ENCODE peak calls at places on chromosomes 1 and 21, in six cellular contexts. R is adrenal gland, K is endothelial cell of umbilical vein, H is heart left ventricle, F is stomach, L is suprapubic skin. I is an unnamed sample.
A peak's percentile ranks its signal among the peaks of the same experiment; 100 is the strongest.

GRCh38 chr1:51661081-51661518 is 44.2 kb downstream of the OSBPL9 start:
- DNase-seq in R (no peak), K (peak; percentile 93), H (no peak), F (no peak), L (no peak), I (no peak)

GRCh38 chr1:94527447-94528031 is 14.0 kb downstream of the F3 start:
- DNase-seq in R (no peak), K (peak; percentile 20), H (no peak), F (no peak), L (no peak), I (no peak)

GRCh38 chr1:20184997-20185833 is 681 bp upstream of the UBXN10 start:
- DNase-seq in R (no peak), K (no peak), H (no peak), F (no peak), L (no peak), I (no peak)

GRCh38 chr1:207888647-207889046 is 22.3 kb downstream of the CD34 start:
- DNase-seq in R (peak; percentile 64), K (peak; percentile 26), H (peak; percentile 72), F (peak; percentile 25), L (peak; percentile 90), I (no peak)

GRCh38 chr1:21278898-21279819 is 11.1 kb downstream of the ECE1 start:
- DNase-seq in R (peak; percentile 81), K (peak; percentile 91), H (no peak), F (no peak), L (no peak), I (no peak)

GRCh38 chr1:10901091-10901893 is 104.8 kb upstream of the CASZ1 start:
- DNase-seq in R (no peak), K (no peak), H (peak; percentile 32), F (peak; percentile 54), L (no peak), I (no peak)

GRCh38 chr1:240732390-240732789 is 120.4 kb upstream of the GREM2 start:
- DNase-seq in R (no peak), K (peak; percentile 70), H (no peak), F (no peak), L (no peak), I (no peak)

GRCh38 chr1:211939876-211940468 is 95.4 kb downstream of the INTS7 start:
- DNase-seq in R (no peak), K (no peak), H (no peak), F (no peak), L (no peak), I (no peak)

GRCh38 chr1:225422033-225422605 is 5.7 kb downstream of the LBR start:
- DNase-seq in R (no peak), K (peak; percentile 59), H (no peak), F (no peak), L (no peak), I (no peak)

GRCh38 chr1:225415967-225416745 is 11.7 kb downstream of the LBR start:
- DNase-seq in R (no peak), K (no peak), H (no peak), F (no peak), L (no peak), I (no peak)

GRCh38 chr1:225418059-225418458 is 9.8 kb downstream of the LBR start:
- DNase-seq in R (no peak), K (no peak), H (no peak), F (no peak), L (no peak), I (no peak)

GRCh38 chr1:225415307-225415706 is 12.5 kb downstream of the LBR start:
- DNase-seq in R (no peak), K (no peak), H (no peak), F (no peak), L (no peak), I (no peak)

GRCh38 chr1:225418598-225418997 is 9.2 kb downstream of the LBR start:
- DNase-seq in R (no peak), K (no peak), H (no peak), F (no peak), L (no peak), I (no peak)
- H3K4me1 ChIP-seq in R (no peaks in the 10 kb centered on the region), K (peaks cover 17% of the 10 kb centered on the region), H (peaks cover 1% of the 10 kb centered on the region), F (peaks cover 61% of the 10 kb centered on the region), L (no peaks in the 10 kb centered on the region), I (peaks cover 19% of the 10 kb centered on the region)

GRCh38 chr1:109133815-109134214 is 19.9 kb downstream of the ELAPOR1 start:
- DNase-seq in R (peak; percentile 30), K (no peak), H (peak; percentile 73), F (peak; percentile 58), L (no peak), I (peak; percentile 58)

GRCh38 chr1:109132980-109133379 is 19.1 kb downstream of the ELAPOR1 start:
- DNase-seq in R (no peak), K (no peak), H (no peak), F (no peak), L (no peak), I (no peak)

GRCh38 chr1:109136766-109137165 is 22.9 kb downstream of the ELAPOR1 start:
- DNase-seq in R (no peak), K (no peak), H (no peak), F (no peak), L (no peak), I (no peak)

GRCh38 chr1:109135940-109136339 is 22.0 kb downstream of the ELAPOR1 start:
- DNase-seq in R (no peak), K (no peak), H (no peak), F (no peak), L (no peak), I (no peak)

GRCh38 chr1:109134423-109134822 is 20.5 kb downstream of the ELAPOR1 start:
- DNase-seq in R (no peak), K (no peak), H (no peak), F (peak; percentile 85), L (no peak), I (peak; percentile 83)
- TF ChIP-seq POLR2A in R (no peak), K (no peak), H (no peak), F (no peak), L (no peak), I (peak; percentile 34)

GRCh38 chr1:117612517-117613248 is 6.8 kb downstream of the TENT5C start:
- DNase-seq in R (peak; percentile 15), K (no peak), H (no peak), F (no peak), L (no peak), I (no peak)
- H3K4me1 ChIP-seq in R (no peaks in the 10 kb centered on the region), K (no peaks in the 10 kb centered on the region), H (peaks cover 74% of the 10 kb centered on the region), F (peaks cover 100% of the 10 kb centered on the region), L (peaks cover 21% of the 10 kb centered on the region), I (no peaks in the 10 kb centered on the region)

DNA sequence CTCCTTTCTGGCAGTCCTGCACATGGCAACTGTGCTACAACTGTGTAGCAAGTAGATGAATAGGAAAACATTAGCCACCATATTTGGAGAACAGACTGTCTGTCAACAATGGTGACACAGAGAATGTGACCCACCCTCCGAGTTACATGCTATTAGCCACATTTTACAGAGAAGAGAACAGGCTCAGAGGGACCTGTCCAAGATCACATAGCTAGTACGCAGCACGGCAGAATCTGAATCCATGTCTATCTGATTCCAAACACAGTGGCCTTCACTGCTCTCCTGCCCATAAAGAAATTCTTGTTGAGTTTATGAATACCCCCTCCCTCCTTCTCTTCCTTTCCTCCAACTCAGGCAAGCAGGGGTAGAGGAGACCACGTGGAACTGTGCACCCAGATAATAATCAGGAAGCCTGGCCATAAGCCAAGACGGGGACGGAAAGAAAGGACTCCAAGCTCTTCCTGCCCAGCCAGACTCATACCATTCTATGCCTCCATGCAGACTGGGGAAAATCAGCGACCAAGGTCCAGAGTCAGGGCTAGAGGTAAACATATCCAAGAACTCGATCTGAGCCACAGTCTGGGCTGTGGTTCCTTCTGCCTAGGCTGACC is 78.8 kb downstream of the TRABD2B start:
- DNase-seq in R (no peak), K (peak; percentile 51), H (no peak), F (peak; percentile 63), L (no peak), I (no peak)
- TF ChIP-seq POLR2A in R (no peak), K (no peak), H (no peak), F (no peak), L (no peak), I (no peak)

GRCh38 chr21:34911360-34911759 is 137.7 kb downstream of the RUNX1 start:
- DNase-seq in R (no peak), K (no peak), H (peak; percentile 56), F (no peak), L (no peak), I (no peak)

GRCh38 chr21:34907783-34908423 is 141.2 kb downstream of the RUNX1 start:
- DNase-seq in R (no peak), K (no peak), H (no peak), F (no peak), L (no peak), I (no peak)

GRCh38 chr21:34910396-34910795 is 138.7 kb downstream of the RUNX1 start:
- DNase-seq in R (no peak), K (no peak), H (peak; percentile 65), F (no peak), L (no peak), I (peak; percentile 59)

GRCh38 chr21:34908424-34909055 is 140.6 kb downstream of the RUNX1 start:
- DNase-seq in R (peak; percentile 66), K (no peak), H (no peak), F (no peak), L (no peak), I (no peak)

GRCh38 chr21:34909492-34910292 is 139.4 kb downstream of the RUNX1 start:
- DNase-seq in R (no peak), K (no peak), H (no peak), F (no peak), L (no peak), I (no peak)
- H3K4me1 ChIP-seq in R (no peaks in the 10 kb centered on the region), K (no peaks in the 10 kb centered on the region), H (peaks cover 3% of the 10 kb centered on the region), F (peaks cover 30% of the 10 kb centered on the region), L (peaks cover 5% of the 10 kb centered on the region), I (no peaks in the 10 kb centered on the region)

GRCh38 chr1:41502912-41503311 is 18.4 kb upstream of the EDN2 start:
- DNase-seq in R (no peak), K (no peak), H (no peak), F (no peak), L (no peak), I (no peak)

GRCh38 chr1:41507152-41507720 is 22.8 kb upstream of the EDN2 start:
- DNase-seq in R (no peak), K (no peak), H (no peak), F (no peak), L (no peak), I (no peak)

GRCh38 chr1:41501581-41501980 is 17.1 kb upstream of the EDN2 start:
- DNase-seq in R (no peak), K (no peak), H (no peak), F (peak; percentile 93), L (no peak), I (peak; percentile 93)

GRCh38 chr1:41503507-41504125 is 19.1 kb upstream of the EDN2 start:
- DNase-seq in R (no peak), K (no peak), H (no peak), F (no peak), L (no peak), I (no peak)

DNA sequence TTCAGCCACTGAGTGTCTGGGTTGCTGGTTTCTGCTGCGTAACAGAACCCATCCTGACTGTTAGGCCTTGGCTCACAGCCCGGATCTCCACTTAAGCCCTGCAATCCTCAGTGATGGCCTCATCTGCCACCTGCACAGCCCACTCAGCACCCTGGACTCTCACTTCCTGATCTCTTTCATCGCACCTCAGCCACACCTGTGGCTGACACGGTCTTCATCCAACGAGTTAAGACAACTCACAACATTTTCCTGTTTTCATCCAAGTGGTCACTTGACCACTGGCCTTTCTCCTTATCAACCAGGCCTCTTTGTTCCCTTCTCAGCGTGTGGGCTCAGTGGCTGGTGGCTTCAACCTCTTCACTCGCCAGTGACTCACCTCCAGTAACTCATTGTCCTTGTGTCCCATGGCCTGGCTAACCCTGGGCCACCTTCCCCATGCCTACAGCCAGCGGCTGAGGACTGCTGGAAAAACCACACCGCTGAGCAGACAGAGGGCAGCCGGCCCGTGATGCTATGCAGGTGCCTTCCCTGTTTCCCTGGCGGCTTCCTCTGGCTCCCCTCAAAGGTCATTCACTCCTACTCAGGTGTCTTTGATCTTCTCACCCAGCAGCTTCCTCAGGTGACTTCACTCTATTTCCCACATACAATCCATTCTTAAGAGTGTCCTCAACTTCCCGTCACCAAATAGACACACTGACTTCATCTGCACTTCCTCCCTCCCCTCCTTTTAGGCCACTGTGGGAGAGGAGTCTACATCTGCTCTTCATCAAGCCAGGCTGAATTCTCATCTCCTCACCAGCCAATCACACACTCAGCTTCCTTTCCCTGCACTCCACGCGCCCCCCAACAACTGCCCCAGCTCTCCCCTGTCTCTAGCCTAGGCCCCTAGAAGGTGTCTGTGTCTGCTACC is 19.9 kb upstream of the EDN2 start:
- DNase-seq in R (peak; percentile 63), K (no peak), H (no peak), F (no peak), L (no peak), I (peak; percentile 58)
- TF ChIP-seq POLR2A in R (no peak), K (no peak), H (no peak), F (no peak), L (no peak), I (no peak)

I was measured in Peyer's patch.